ENCODE peak calls at places on chromosomes 16 and 17, in eight cellular contexts. K is globus pallidus; E is progenitor cell of endocrine pancreas; N is HTR-8/SVneo; Y is activated CD8-positive, alpha-beta memory T cell treated with anti-CD3 and anti-CD28 coated beads for 1 hour; L is kidney tubule cell; R is cardiac fibroblast; X is Calu3. U is an unnamed sample.
A peak's percentile ranks its signal among the peaks of the same experiment; 100 is the strongest.

GRCh38 chr16:50038756-50039529 is 13.9 kb downstream of the CNEP1R1 start:
- DNase-seq in N (no peak), R (no peak), E (no peak), Y (no peak), K (peak; percentile 48), L (no peak), X (no peak), U (no peak)

GRCh38 chr16:11175850-11176341 is 80.1 kb downstream of the SOCS1 start:
- DNase-seq in R (no peak), Y (no peak), N (no peak), E (no peak), L (no peak), K (no peak), X (no peak), U (no peak)

GRCh38 chr17:77451271-77451893 is 310.6 kb downstream of the SEC14L1 start:
- DNase-seq in L (peak; percentile 74), E (peak; percentile 87), X (peak; percentile 92), R (peak; percentile 55), Y (no peak), K (peak; percentile 91), N (no peak), U (peak; percentile 12)

GRCh38 chr17:69539274-69539673 is 124.8 kb downstream of the MAP2K6 start:
- DNase-seq in X (no peak), Y (no peak), L (no peak), R (peak; percentile 47), E (no peak), N (no peak), K (no peak), U (no peak)

GRCh38 chr17:9101356-9101755 is 80.0 kb downstream of the NTN1 start:
- DNase-seq in Y (no peak), R (no peak), L (no peak), K (no peak), N (no peak), E (no peak), X (no peak), U (no peak)

GRCh38 chr16:78415669-78416068 is 316.2 kb downstream of the WWOX start:
- DNase-seq in L (no peak), E (no peak), N (no peak), Y (no peak), R (no peak), K (no peak), X (no peak), U (no peak)

GRCh38 chr16:24499193-24499814 is 40.1 kb upstream of the RBBP6 start:
- DNase-seq in X (peak; percentile 60), Y (no peak), K (peak; percentile 12), L (peak; percentile 43), R (peak; percentile 46), E (peak; percentile 16), N (peak; percentile 60), U (peak; percentile 11)

GRCh38 chr16:87235810-87236515 is 81.2 kb downstream of the C16orf95 start:
- DNase-seq in N (no peak), E (no peak), Y (no peak), R (no peak), X (no peak), L (no peak), K (no peak), U (no peak)

GRCh38 chr17:59899099-59899498 is 6.2 kb downstream of the RPS6KB1 start:
- DNase-seq in N (peak; percentile 41), X (no peak), R (no peak), E (no peak), L (peak; percentile 39), Y (no peak), K (no peak), U (no peak)

GRCh38 chr17:77887464-77888241 is 70.8 kb upstream of the TNRC6C start:
- DNase-seq in Y (peak; percentile 61), X (peak; percentile 47), N (peak; percentile 92), R (peak; percentile 80), K (peak; percentile 57), L (peak; percentile 45), E (no peak), U (peak; percentile 48)

GRCh38 chr16:3147046-3147756 is 12.4 kb downstream of the ZNF213 start:
- DNase-seq in Y (no peak), R (no peak), L (no peak), E (no peak), N (no peak), K (no peak), X (no peak), U (no peak)

GRCh38 chr16:83878838-83879237 is 20.1 kb upstream of the MLYCD start:
- DNase-seq in K (peak; percentile 33), E (no peak), R (peak; percentile 74), L (peak; percentile 59), Y (no peak), X (peak; percentile 39), N (peak; percentile 57), U (peak; percentile 61)

GRCh38 chr17:57021226-57021940 is 43.5 kb downstream of the SCPEP1 start:
- DNase-seq in X (no peak), Y (no peak), R (no peak), K (no peak), N (no peak), E (no peak), L (peak; percentile 6), U (no peak)

GRCh38 chr16:13322357-13322756 is 421.0 kb downstream of the SHISA9 start:
- DNase-seq in E (no peak), L (no peak), R (no peak), Y (no peak), K (no peak), X (no peak), N (no peak), U (no peak)

GRCh38 chr17:79866791-79867190 is 27.6 kb upstream of the CBX4 start:
- DNase-seq in X (no peak), E (no peak), K (no peak), R (no peak), Y (no peak), L (no peak), N (no peak), U (no peak)

GRCh38 chr16:27489421-27489820 is 60.3 kb downstream of the GTF3C1 start:
- DNase-seq in L (no peak), R (no peak), N (no peak), X (no peak), K (no peak), E (no peak), Y (no peak), U (no peak)

GRCh38 chr17:63537991-63538692 is 12.1 kb upstream of the DCAF7 start:
- DNase-seq in R (no peak), K (no peak), E (no peak), N (no peak), Y (no peak), X (no peak), L (no peak), U (no peak)

GRCh38 chr16:29825145-29826044 is 5.1 kb downstream of the MVP start:
- DNase-seq in Y (no peak), E (no peak), L (peak; percentile 89), K (peak; percentile 83), R (peak; percentile 88), N (no peak), X (no peak), U (peak; percentile 89)

GRCh38 chr17:75271233-75271954 is 363 bp upstream of the MIF4GD start:
- DNase-seq in Y (peak; percentile 84), R (peak; percentile 60), X (peak; percentile 92), L (peak; percentile 83), N (peak; percentile 91), K (peak; percentile 70), E (peak; percentile 82), U (peak; percentile 61)

GRCh38 chr17:33234930-33235685 is 58.0 kb downstream of the ASIC2 start:
- DNase-seq in L (peak; percentile 89), E (no peak), X (no peak), K (peak; percentile 2), N (peak; percentile 89), R (peak; percentile 90), Y (no peak), U (peak; percentile 88)

GRCh38 chr16:47064775-47065174 is 79.0 kb downstream of the NETO2 start:
- DNase-seq in L (no peak), X (no peak), Y (no peak), R (no peak), K (no peak), N (no peak), E (no peak), U (no peak)

GRCh38 chr17:2975469-2975958 is 87.9 kb downstream of the OR1D5 start:
- DNase-seq in E (no peak), N (no peak), R (no peak), Y (no peak), X (peak; percentile 70), L (peak; percentile 73), K (no peak), U (no peak)

U was measured in LHCN-M2.